ENCODE peak calls at places on chromosomes 13 and 19, in eight cellular contexts. R, G, C, H, E, U, W and S are unnamed samples.

GRCh38 chr19:56138069-56138468 is 3.0 kb upstream of the ZNF444 start:
- DNase-seq in R (no peak), G (no peak), C (peak), H (peak), E (no peak), U (peak), W (no peak), S (no peak)

GRCh38 chr13:113625965-113626661 is 31.9 kb downstream of the ATP4B start:
- DNase-seq in R (no peak), G (no peak), C (peak), H (peak), E (no peak), U (no peak), W (peak), S (peak)

GRCh38 chr13:44470623-44471562 is 97.3 kb downstream of the SERP2 start:
- DNase-seq in R (no peak), G (no peak), C (peak), H (peak), E (peak), U (no peak), W (no peak), S (no peak)

GRCh38 chr19:8302357-8302691 is 5.8 kb downstream of the CD320 start:
- DNase-seq in R (no peak), G (no peak), C (no peak), H (peak), E (no peak), U (peak), W (peak), S (no peak)

GRCh38 chr19:9306443-9306842 is 3.2 kb downstream of the ZNF699 start:
- DNase-seq in R (no peak), G (no peak), C (peak), H (peak), E (no peak), U (no peak), W (no peak), S (no peak)

GRCh38 chr13:108031859-108032258 is 183.5 kb downstream of the LIG4 start:
- DNase-seq in R (no peak), G (no peak), C (no peak), H (no peak), E (no peak), U (no peak), W (no peak), S (no peak)

GRCh38 chr13:113094410-113094800 is 11.2 kb upstream of the F7 start:
- DNase-seq in R (no peak), G (no peak), C (no peak), H (no peak), E (no peak), U (no peak), W (no peak), S (no peak)

GRCh38 chr13:112733661-112734379 is 44.0 kb downstream of the ATP11A start:
- DNase-seq in R (no peak), G (no peak), C (peak), H (no peak), E (no peak), U (peak), W (no peak), S (no peak)

GRCh38 chr19:45001087-45001739 is at the start of gene RELB:
- DNase-seq in R (peak), G (peak), C (peak), H (peak), E (peak), U (peak), W (peak), S (peak)

GRCh38 chr19:8575467-8575997 is 1.7 kb downstream of the MYO1F start:
- DNase-seq in R (no peak), G (peak), C (no peak), H (peak), E (no peak), U (no peak), W (no peak), S (no peak)

GRCh38 chr19:33640773-33641172 is 19.0 kb downstream of the CHST8 start:
- DNase-seq in R (no peak), G (no peak), C (no peak), H (no peak), E (no peak), U (no peak), W (no peak), S (no peak)

GRCh38 chr13:101661839-101662238 is 209.4 kb downstream of the ITGBL1 start:
- DNase-seq in R (no peak), G (no peak), C (no peak), H (no peak), E (no peak), U (no peak), W (no peak), S (peak)

GRCh38 chr13:51767100-51767499 is 36.9 kb downstream of the DHRS12 start:
- DNase-seq in R (no peak), G (no peak), C (no peak), H (no peak), E (no peak), U (no peak), W (no peak), S (no peak)

GRCh38 chr13:112842343-112842856 is 126.6 kb upstream of the MCF2L start:
- DNase-seq in R (no peak), G (no peak), C (no peak), H (peak), E (no peak), U (peak), W (no peak), S (no peak)

GRCh38 chr13:72565893-72566292 is 161.5 kb downstream of the MZT1 start:
- DNase-seq in R (no peak), G (no peak), C (peak), H (peak), E (no peak), U (no peak), W (no peak), S (no peak)

GRCh38 chr13:40664100-40665060 is 2.1 kb downstream of the FOXO1 start:
- DNase-seq in R (peak), G (peak), C (peak), H (peak), E (no peak), U (peak), W (peak), S (no peak)

GRCh38 chr19:46006411-46006810 is 11.1 kb downstream of the CCDC61 start:
- DNase-seq in R (no peak), G (no peak), C (no peak), H (no peak), E (no peak), U (no peak), W (no peak), S (no peak)

GRCh38 chr19:53328967-53329366 is 4.6 kb upstream of the ZNF845 start:
- DNase-seq in R (no peak), G (no peak), C (peak), H (peak), E (no peak), U (peak), W (peak), S (no peak)

GRCh38 chr13:47146136-47146535 is 249.3 kb upstream of the HTR2A start:
- DNase-seq in R (no peak), G (no peak), C (no peak), H (peak), E (no peak), U (no peak), W (no peak), S (no peak)

GRCh38 chr13:103291693-103292572 is 225.7 kb upstream of the SLC10A2 start:
- DNase-seq in R (no peak), G (no peak), C (no peak), H (peak), E (no peak), U (no peak), W (no peak), S (no peak)

GRCh38 chr19:35545855-35546381 is 492 bp downstream of the TMEM147 start:
- DNase-seq in R (no peak), G (peak), C (peak), H (peak), E (no peak), U (peak), W (peak), S (no peak)

GRCh38 chr19:18809149-18809978 is 18.3 kb upstream of the COMP start:
- DNase-seq in R (no peak), G (no peak), C (peak), H (peak), E (no peak), U (peak), W (peak), S (no peak)

GRCh38 chr13:41503386-41503785 is 46.0 kb downstream of the RGCC start:
- DNase-seq in R (no peak), G (no peak), C (no peak), H (no peak), E (no peak), U (no peak), W (no peak), S (no peak)

GRCh38 chr13:32107474-32107873 is 75.9 kb downstream of the FRY start:
- DNase-seq in R (no peak), G (no peak), C (no peak), H (no peak), E (no peak), U (no peak), W (no peak), S (no peak)

GRCh38 chr13:49756263-49756662 is 36.2 kb downstream of the KPNA3 start:
- DNase-seq in R (no peak), G (no peak), C (no peak), H (no peak), E (no peak), U (no peak), W (no peak), S (no peak)
- H3K4me3 ChIP-seq in R (no peak), G (no peak), C (no peak), H (no peak), E (no peak), U (no peak), W (no peak), S (no peak)

GRCh38 chr13:27034678-27035111 is 136.9 kb downstream of the USP12 start:
- DNase-seq in R (no peak), G (no peak), C (no peak), H (no peak), E (no peak), U (no peak), W (no peak), S (no peak)

GRCh38 chr13:27037171-27037570 is 134.4 kb downstream of the USP12 start:
- DNase-seq in R (no peak), G (no peak), C (no peak), H (no peak), E (no peak), U (no peak), W (no peak), S (no peak)

GRCh38 chr13:27037571-27037970 is 134.0 kb downstream of the USP12 start:
- DNase-seq in R (no peak), G (no peak), C (no peak), H (no peak), E (no peak), U (no peak), W (no peak), S (no peak)

GRCh38 chr13:27035892-27036235 is 135.7 kb downstream of the USP12 start:
- DNase-seq in R (no peak), G (no peak), C (no peak), H (peak), E (no peak), U (no peak), W (no peak), S (no peak)

GRCh38 chr13:27036236-27036981 is 135.2 kb downstream of the USP12 start:
- DNase-seq in R (no peak), G (no peak), C (peak), H (peak), E (no peak), U (no peak), W (no peak), S (no peak)
- H3K4me3 ChIP-seq in R (no peak), G (no peak), C (peak), H (no peak), E (no peak), U (no peak), W (no peak), S (no peak)

GRCh38 chr19:41811036-41811435 is 14.6 kb downstream of the CEACAM3 start:
- DNase-seq in R (no peak), G (no peak), C (no peak), H (no peak), E (no peak), U (peak), W (no peak), S (no peak)
- H3K4me3 ChIP-seq in R (no peak), G (no peak), C (no peak), H (no peak), E (no peak), U (no peak), W (no peak), S (no peak)

DNA sequence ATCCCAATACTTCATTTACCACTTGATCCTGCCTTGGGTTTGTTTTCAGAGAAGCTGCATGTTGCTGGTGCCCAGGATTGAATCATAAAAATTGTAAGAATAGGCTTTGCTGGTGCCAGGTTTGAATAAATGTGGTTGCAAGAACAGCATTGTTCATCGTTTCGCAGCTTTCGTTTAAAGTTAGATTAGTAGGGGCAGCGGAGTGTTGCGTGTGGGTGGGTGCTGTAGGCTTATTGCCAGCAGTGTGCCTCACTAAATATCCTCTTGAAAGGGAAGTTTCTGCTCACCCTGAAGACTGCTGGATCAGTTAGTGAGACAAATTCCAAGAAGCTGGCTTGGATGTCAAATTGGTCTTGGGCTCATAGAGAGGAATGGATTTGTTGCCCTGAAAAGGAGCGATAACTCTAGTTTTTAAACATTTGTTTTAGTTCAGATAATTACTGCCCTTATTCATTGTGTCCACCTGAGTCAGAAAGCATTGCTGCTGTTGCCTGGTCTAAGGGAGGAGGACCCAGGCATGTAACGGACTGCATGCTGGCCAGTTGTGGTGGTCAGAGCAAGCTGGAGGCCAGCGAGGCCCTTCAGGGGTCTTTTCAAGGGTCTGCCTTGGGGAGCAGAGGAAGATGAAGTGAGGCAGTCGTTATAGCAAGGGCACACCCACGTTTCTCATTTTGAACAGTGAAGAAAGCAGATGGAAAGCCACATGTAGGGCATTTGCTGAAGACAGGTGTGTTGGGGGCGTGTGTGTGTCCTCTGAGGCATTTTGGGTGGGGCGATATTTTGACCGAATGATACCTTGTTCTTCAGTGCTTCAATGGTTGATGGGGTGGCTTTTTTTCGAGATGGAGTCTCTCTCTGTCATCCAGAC is 8.5 kb downstream of the ILF3 start:
- DNase-seq in R (no peak), G (no peak), C (peak), H (no peak), E (no peak), U (no peak), W (no peak), S (no peak)
- H3K4me3 ChIP-seq in R (no peak), G (no peak), C (no peak), H (no peak), E (no peak), U (no peak), W (no peak), S (no peak)

GRCh38 chr19:43782689-43783231 is 2.0 kb upstream of the KCNN4 start:
- DNase-seq in R (no peak), G (no peak), C (no peak), H (no peak), E (no peak), U (no peak), W (no peak), S (no peak)
- H3K4me3 ChIP-seq in R (no peak), G (no peak), C (no peak), H (no peak), E (no peak), U (no peak), W (no peak), S (no peak)

GRCh38 chr19:14111486-14111885 is 6.1 kb downstream of the PRKACA start:
- DNase-seq in R (no peak), G (no peak), C (no peak), H (no peak), E (no peak), U (no peak), W (no peak), S (no peak)

GRCh38 chr19:14114439-14114838 is 3.1 kb downstream of the PRKACA start:
- DNase-seq in R (no peak), G (no peak), C (no peak), H (no peak), E (no peak), U (no peak), W (no peak), S (no peak)

GRCh38 chr19:14113762-14114414 is 3.7 kb downstream of the PRKACA start:
- DNase-seq in R (no peak), G (peak), C (no peak), H (no peak), E (no peak), U (no peak), W (no peak), S (no peak)

GRCh38 chr19:14112051-14112808 is 5.3 kb downstream of the PRKACA start:
- DNase-seq in R (no peak), G (no peak), C (no peak), H (no peak), E (no peak), U (no peak), W (no peak), S (no peak)

GRCh38 chr19:14112809-14113385 is 4.7 kb downstream of the PRKACA start:
- DNase-seq in R (no peak), G (no peak), C (no peak), H (no peak), E (no peak), U (no peak), W (peak), S (no peak)
- H3K4me3 ChIP-seq in R (no peak), G (no peak), C (peak), H (no peak), E (no peak), U (no peak), W (peak), S (no peak)

DNA sequence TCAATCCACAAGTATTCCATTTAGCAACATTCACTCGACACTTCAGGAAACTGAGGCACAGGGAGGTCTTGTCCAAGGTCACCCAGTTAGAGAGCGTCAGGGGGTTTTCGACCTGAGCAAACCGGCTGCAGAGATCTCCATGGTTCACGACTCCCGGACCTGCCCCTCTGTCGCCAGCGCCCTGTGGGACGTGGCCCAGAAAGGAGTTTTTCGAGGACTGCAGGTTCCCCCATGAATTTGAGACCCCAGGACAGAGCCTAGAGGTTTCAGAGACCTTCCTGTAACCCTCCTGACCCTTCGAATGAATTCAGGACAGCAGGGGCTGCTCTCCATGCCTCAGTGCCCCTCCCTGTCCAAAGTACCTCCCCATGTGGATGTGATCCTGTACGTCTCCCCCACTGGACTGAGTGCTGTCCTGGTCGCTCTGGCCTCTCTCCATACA is 22.6 kb upstream of the SEMA6B start:
- DNase-seq in R (no peak), G (no peak), C (no peak), H (no peak), E (no peak), U (no peak), W (no peak), S (no peak)
- H3K4me3 ChIP-seq in R (no peak), G (no peak), C (no peak), H (no peak), E (no peak), U (no peak), W (no peak), S (no peak)

GRCh38 chr19:567296-567900 is 5.0 kb upstream of the BSG start:
- DNase-seq in R (no peak), G (no peak), C (no peak), H (no peak), E (no peak), U (no peak), W (peak), S (no peak)
- H3K4me3 ChIP-seq in R (no peak), G (no peak), C (no peak), H (no peak), E (no peak), U (no peak), W (no peak), S (no peak)